ENCODE peak calls at places on chromosomes 16 and 17, in ten cellular contexts. One of them, this sample, is unnamed.

GRCh38 chr16:85991425-85991824 is 92.5 kb downstream of the IRF8 start:
- DNase-seq in AG04450: no peak
- DNase-seq in germinal center: no peak
- DNase-seq in activated T-helper 1 cell treated with anti-CD3 and anti-CD28 coated beads, Interleukin-12 subunit alpha, Interleukin-12 subunit beta, Interleukin-2, Interleukin-4 antibody, amounts not matched to agents 30 ng/mL and 10 ng/mL and 1 ng/mL, durations not matched to agents 14 hours and 24 hours and 36 hours: no peak
- DNase-seq in GDM1: no peak
- DNase-seq in cardiac fibroblast: no peak
- DNase-seq in OCI-LY7: no peak
- DNase-seq in iPS-NIHi11: no peak
- DNase-seq in RPMI8226: no peak
- DNase-seq in head of caudate nucleus: no peak
- DNase-seq in this sample: no peak

GRCh38 chr17:18262111-18262510 is 1.6 kb downstream of the MIEF2 start:
- DNase-seq in iPS-NIHi11: no peak
- DNase-seq in GDM1: no peak
- DNase-seq in AG04450: no peak
- DNase-seq in head of caudate nucleus: no peak
- DNase-seq in cardiac fibroblast: no peak
- DNase-seq in OCI-LY7: no peak
- DNase-seq in RPMI8226: no peak
- DNase-seq in germinal center: no peak
- DNase-seq in activated T-helper 1 cell treated with anti-CD3 and anti-CD28 coated beads, Interleukin-12 subunit alpha, Interleukin-12 subunit beta, Interleukin-2, Interleukin-4 antibody, amounts not matched to agents 30 ng/mL and 10 ng/mL and 1 ng/mL, durations not matched to agents 14 hours and 24 hours and 36 hours: no peak
- DNase-seq in this sample: no peak

GRCh38 chr17:7356072-7356549 is 1.2 kb downstream of the TMEM95 start:
- DNase-seq in GDM1: peak; percentile 74
- DNase-seq in iPS-NIHi11: peak; percentile 88
- DNase-seq in RPMI8226: peak; percentile 82
- DNase-seq in cardiac fibroblast: peak; percentile 73
- DNase-seq in germinal center: peak; percentile 86
- DNase-seq in head of caudate nucleus: peak; percentile 73
- DNase-seq in OCI-LY7: peak; percentile 90
- DNase-seq in AG04450: no peak
- DNase-seq in activated T-helper 1 cell treated with anti-CD3 and anti-CD28 coated beads, Interleukin-12 subunit alpha, Interleukin-12 subunit beta, Interleukin-2, Interleukin-4 antibody, amounts not matched to agents 30 ng/mL and 10 ng/mL and 1 ng/mL, durations not matched to agents 14 hours and 24 hours and 36 hours: peak; percentile 82
- DNase-seq in this sample: peak; percentile 86

GRCh38 chr17:50290074-50290702 is 15.9 kb downstream of the TMEM92 start:
- DNase-seq in AG04450: peak; percentile 96
- DNase-seq in head of caudate nucleus: no peak
- DNase-seq in OCI-LY7: no peak
- DNase-seq in activated T-helper 1 cell treated with anti-CD3 and anti-CD28 coated beads, Interleukin-12 subunit alpha, Interleukin-12 subunit beta, Interleukin-2, Interleukin-4 antibody, amounts not matched to agents 30 ng/mL and 10 ng/mL and 1 ng/mL, durations not matched to agents 14 hours and 24 hours and 36 hours: peak; percentile 15
- DNase-seq in GDM1: peak; percentile 64
- DNase-seq in iPS-NIHi11: no peak
- DNase-seq in germinal center: no peak
- DNase-seq in RPMI8226: peak; percentile 46
- DNase-seq in cardiac fibroblast: peak; percentile 99
- DNase-seq in this sample: peak; percentile 18

GRCh38 chr16:5010576-5011329 is 23.0 kb downstream of the NAGPA start:
- DNase-seq in AG04450: no peak
- DNase-seq in activated T-helper 1 cell treated with anti-CD3 and anti-CD28 coated beads, Interleukin-12 subunit alpha, Interleukin-12 subunit beta, Interleukin-2, Interleukin-4 antibody, amounts not matched to agents 30 ng/mL and 10 ng/mL and 1 ng/mL, durations not matched to agents 14 hours and 24 hours and 36 hours: no peak
- DNase-seq in iPS-NIHi11: peak; percentile 62
- DNase-seq in RPMI8226: peak; percentile 62
- DNase-seq in cardiac fibroblast: no peak
- DNase-seq in germinal center: no peak
- DNase-seq in head of caudate nucleus: no peak
- DNase-seq in GDM1: no peak
- DNase-seq in OCI-LY7: no peak
- DNase-seq in this sample: no peak

GRCh38 chr17:42422958-42423712 is at the start of gene CAVIN1:
- DNase-seq in cardiac fibroblast: peak; percentile 98
- DNase-seq in activated T-helper 1 cell treated with anti-CD3 and anti-CD28 coated beads, Interleukin-12 subunit alpha, Interleukin-12 subunit beta, Interleukin-2, Interleukin-4 antibody, amounts not matched to agents 30 ng/mL and 10 ng/mL and 1 ng/mL, durations not matched to agents 14 hours and 24 hours and 36 hours: no peak
- DNase-seq in iPS-NIHi11: peak; percentile 98
- DNase-seq in germinal center: peak; percentile 51
- DNase-seq in GDM1: peak; percentile 40
- DNase-seq in head of caudate nucleus: peak; percentile 91
- DNase-seq in OCI-LY7: no peak
- DNase-seq in AG04450: peak; percentile 97
- DNase-seq in RPMI8226: no peak
- DNase-seq in this sample: peak; percentile 75

GRCh38 chr17:55668581-55668980 is 54.1 kb downstream of the TMEM100 start:
- DNase-seq in activated T-helper 1 cell treated with anti-CD3 and anti-CD28 coated beads, Interleukin-12 subunit alpha, Interleukin-12 subunit beta, Interleukin-2, Interleukin-4 antibody, amounts not matched to agents 30 ng/mL and 10 ng/mL and 1 ng/mL, durations not matched to agents 14 hours and 24 hours and 36 hours: no peak
- DNase-seq in GDM1: no peak
- DNase-seq in germinal center: no peak
- DNase-seq in head of caudate nucleus: no peak
- DNase-seq in iPS-NIHi11: no peak
- DNase-seq in AG04450: no peak
- DNase-seq in RPMI8226: no peak
- DNase-seq in cardiac fibroblast: no peak
- DNase-seq in OCI-LY7: no peak
- DNase-seq in this sample: no peak

GRCh38 chr17:45131616-45132301 is 556 bp downstream of the PLCD3 start:
- DNase-seq in AG04450: no peak
- DNase-seq in iPS-NIHi11: peak; percentile 86
- DNase-seq in OCI-LY7: peak; percentile 63
- DNase-seq in GDM1: no peak
- DNase-seq in head of caudate nucleus: no peak
- DNase-seq in germinal center: peak; percentile 49
- DNase-seq in cardiac fibroblast: peak; percentile 31
- DNase-seq in activated T-helper 1 cell treated with anti-CD3 and anti-CD28 coated beads, Interleukin-12 subunit alpha, Interleukin-12 subunit beta, Interleukin-2, Interleukin-4 antibody, amounts not matched to agents 30 ng/mL and 10 ng/mL and 1 ng/mL, durations not matched to agents 14 hours and 24 hours and 36 hours: peak; percentile 34
- DNase-seq in RPMI8226: peak; percentile 54
- DNase-seq in this sample: peak; percentile 73

GRCh38 chr17:62737513-62737912 is 70.6 kb downstream of the MARCHF10 start:
- DNase-seq in iPS-NIHi11: no peak
- DNase-seq in GDM1: no peak
- DNase-seq in AG04450: no peak
- DNase-seq in cardiac fibroblast: no peak
- DNase-seq in RPMI8226: no peak
- DNase-seq in head of caudate nucleus: no peak
- DNase-seq in OCI-LY7: no peak
- DNase-seq in activated T-helper 1 cell treated with anti-CD3 and anti-CD28 coated beads, Interleukin-12 subunit alpha, Interleukin-12 subunit beta, Interleukin-2, Interleukin-4 antibody, amounts not matched to agents 30 ng/mL and 10 ng/mL and 1 ng/mL, durations not matched to agents 14 hours and 24 hours and 36 hours: no peak
- DNase-seq in germinal center: no peak
- DNase-seq in this sample: no peak

GRCh38 chr17:65154770-65155589 is 17.8 kb downstream of the RGS9 start:
- DNase-seq in germinal center: peak; percentile 41
- DNase-seq in activated T-helper 1 cell treated with anti-CD3 and anti-CD28 coated beads, Interleukin-12 subunit alpha, Interleukin-12 subunit beta, Interleukin-2, Interleukin-4 antibody, amounts not matched to agents 30 ng/mL and 10 ng/mL and 1 ng/mL, durations not matched to agents 14 hours and 24 hours and 36 hours: no peak
- DNase-seq in cardiac fibroblast: peak; percentile 72
- DNase-seq in GDM1: peak; percentile 83
- DNase-seq in head of caudate nucleus: no peak
- DNase-seq in AG04450: peak; percentile 29
- DNase-seq in iPS-NIHi11: no peak
- DNase-seq in RPMI8226: peak; percentile 22
- DNase-seq in OCI-LY7: peak; percentile 84
- DNase-seq in this sample: peak; percentile 76

GRCh38 chr17:7967751-7968150 is 34.7 kb upstream of the GUCY2D start:
- DNase-seq in head of caudate nucleus: no peak
- DNase-seq in activated T-helper 1 cell treated with anti-CD3 and anti-CD28 coated beads, Interleukin-12 subunit alpha, Interleukin-12 subunit beta, Interleukin-2, Interleukin-4 antibody, amounts not matched to agents 30 ng/mL and 10 ng/mL and 1 ng/mL, durations not matched to agents 14 hours and 24 hours and 36 hours: no peak
- DNase-seq in OCI-LY7: no peak
- DNase-seq in GDM1: no peak
- DNase-seq in cardiac fibroblast: no peak
- DNase-seq in germinal center: no peak
- DNase-seq in AG04450: no peak
- DNase-seq in RPMI8226: no peak
- DNase-seq in iPS-NIHi11: no peak
- DNase-seq in this sample: no peak

GRCh38 chr17:75998327-75998795 is 2.3 kb upstream of the CDK3 start:
- DNase-seq in RPMI8226: no peak
- DNase-seq in AG04450: no peak
- DNase-seq in iPS-NIHi11: peak; percentile 4
- DNase-seq in cardiac fibroblast: no peak
- DNase-seq in GDM1: no peak
- DNase-seq in activated T-helper 1 cell treated with anti-CD3 and anti-CD28 coated beads, Interleukin-12 subunit alpha, Interleukin-12 subunit beta, Interleukin-2, Interleukin-4 antibody, amounts not matched to agents 30 ng/mL and 10 ng/mL and 1 ng/mL, durations not matched to agents 14 hours and 24 hours and 36 hours: no peak
- DNase-seq in OCI-LY7: no peak
- DNase-seq in germinal center: no peak
- DNase-seq in head of caudate nucleus: no peak
- DNase-seq in this sample: peak; percentile 14

GRCh38 chr16:53504665-53505064 is 1.7 kb upstream of the AKTIP start:
- DNase-seq in activated T-helper 1 cell treated with anti-CD3 and anti-CD28 coated beads, Interleukin-12 subunit alpha, Interleukin-12 subunit beta, Interleukin-2, Interleukin-4 antibody, amounts not matched to agents 30 ng/mL and 10 ng/mL and 1 ng/mL, durations not matched to agents 14 hours and 24 hours and 36 hours: no peak
- DNase-seq in RPMI8226: no peak
- DNase-seq in OCI-LY7: no peak
- DNase-seq in cardiac fibroblast: peak; percentile 95
- DNase-seq in iPS-NIHi11: no peak
- DNase-seq in AG04450: no peak
- DNase-seq in GDM1: no peak
- DNase-seq in head of caudate nucleus: no peak
- DNase-seq in germinal center: no peak
- DNase-seq in this sample: no peak

GRCh38 chr16:86203557-86204275 is 304.8 kb downstream of the IRF8 start:
- DNase-seq in AG04450: no peak
- DNase-seq in RPMI8226: no peak
- DNase-seq in germinal center: no peak
- DNase-seq in OCI-LY7: no peak
- DNase-seq in cardiac fibroblast: no peak
- DNase-seq in head of caudate nucleus: no peak
- DNase-seq in GDM1: no peak
- DNase-seq in activated T-helper 1 cell treated with anti-CD3 and anti-CD28 coated beads, Interleukin-12 subunit alpha, Interleukin-12 subunit beta, Interleukin-2, Interleukin-4 antibody, amounts not matched to agents 30 ng/mL and 10 ng/mL and 1 ng/mL, durations not matched to agents 14 hours and 24 hours and 36 hours: no peak
- DNase-seq in iPS-NIHi11: no peak
- DNase-seq in this sample: no peak

GRCh38 chr16:57479422-57480126 is 6.7 kb downstream of the DOK4 start:
- DNase-seq in iPS-NIHi11: peak; percentile 84
- DNase-seq in activated T-helper 1 cell treated with anti-CD3 and anti-CD28 coated beads, Interleukin-12 subunit alpha, Interleukin-12 subunit beta, Interleukin-2, Interleukin-4 antibody, amounts not matched to agents 30 ng/mL and 10 ng/mL and 1 ng/mL, durations not matched to agents 14 hours and 24 hours and 36 hours: no peak
- DNase-seq in head of caudate nucleus: no peak
- DNase-seq in OCI-LY7: no peak
- DNase-seq in cardiac fibroblast: peak; percentile 65
- DNase-seq in RPMI8226: no peak
- DNase-seq in GDM1: no peak
- DNase-seq in germinal center: no peak
- DNase-seq in AG04450: no peak
- DNase-seq in this sample: no peak

GRCh38 chr16:15440852-15441251 is 6.5 kb downstream of the BMERB1 start:
- DNase-seq in RPMI8226: no peak
- DNase-seq in activated T-helper 1 cell treated with anti-CD3 and anti-CD28 coated beads, Interleukin-12 subunit alpha, Interleukin-12 subunit beta, Interleukin-2, Interleukin-4 antibody, amounts not matched to agents 30 ng/mL and 10 ng/mL and 1 ng/mL, durations not matched to agents 14 hours and 24 hours and 36 hours: no peak
- DNase-seq in germinal center: no peak
- DNase-seq in head of caudate nucleus: no peak
- DNase-seq in GDM1: no peak
- DNase-seq in iPS-NIHi11: no peak
- DNase-seq in cardiac fibroblast: peak; percentile 92
- DNase-seq in OCI-LY7: no peak
- DNase-seq in AG04450: no peak
- DNase-seq in this sample: no peak

GRCh38 chr17:2853722-2854580 is 57.7 kb downstream of the RAP1GAP2 start:
- DNase-seq in germinal center: no peak
- DNase-seq in OCI-LY7: peak; percentile 62
- DNase-seq in RPMI8226: peak; percentile 35
- DNase-seq in cardiac fibroblast: peak; percentile 22
- DNase-seq in head of caudate nucleus: no peak
- DNase-seq in AG04450: no peak
- DNase-seq in activated T-helper 1 cell treated with anti-CD3 and anti-CD28 coated beads, Interleukin-12 subunit alpha, Interleukin-12 subunit beta, Interleukin-2, Interleukin-4 antibody, amounts not matched to agents 30 ng/mL and 10 ng/mL and 1 ng/mL, durations not matched to agents 14 hours and 24 hours and 36 hours: peak; percentile 14
- DNase-seq in iPS-NIHi11: peak; percentile 40
- DNase-seq in GDM1: no peak
- DNase-seq in this sample: no peak

GRCh38 chr17:21539146-21539545 is 153.2 kb upstream of the KCNJ18 start:
- DNase-seq in iPS-NIHi11: no peak
- DNase-seq in activated T-helper 1 cell treated with anti-CD3 and anti-CD28 coated beads, Interleukin-12 subunit alpha, Interleukin-12 subunit beta, Interleukin-2, Interleukin-4 antibody, amounts not matched to agents 30 ng/mL and 10 ng/mL and 1 ng/mL, durations not matched to agents 14 hours and 24 hours and 36 hours: no peak
- DNase-seq in cardiac fibroblast: peak; percentile 67
- DNase-seq in germinal center: no peak
- DNase-seq in head of caudate nucleus: no peak
- DNase-seq in AG04450: no peak
- DNase-seq in GDM1: no peak
- DNase-seq in RPMI8226: no peak
- DNase-seq in OCI-LY7: no peak
- DNase-seq in this sample: no peak

GRCh38 chr16:72987480-72987901 is 60.4 kb downstream of the ZFHX3 start:
- DNase-seq in cardiac fibroblast: no peak
- DNase-seq in GDM1: no peak
- DNase-seq in head of caudate nucleus: no peak
- DNase-seq in OCI-LY7: no peak
- DNase-seq in AG04450: no peak
- DNase-seq in iPS-NIHi11: no peak
- DNase-seq in RPMI8226: no peak
- DNase-seq in activated T-helper 1 cell treated with anti-CD3 and anti-CD28 coated beads, Interleukin-12 subunit alpha, Interleukin-12 subunit beta, Interleukin-2, Interleukin-4 antibody, amounts not matched to agents 30 ng/mL and 10 ng/mL and 1 ng/mL, durations not matched to agents 14 hours and 24 hours and 36 hours: no peak
- DNase-seq in germinal center: no peak
- DNase-seq in this sample: no peak

GRCh38 chr17:60445144-60445543 is 22.9 kb downstream of the CHCT1 start:
- DNase-seq in head of caudate nucleus: no peak
- DNase-seq in GDM1: no peak
- DNase-seq in AG04450: no peak
- DNase-seq in iPS-NIHi11: no peak
- DNase-seq in cardiac fibroblast: no peak
- DNase-seq in RPMI8226: no peak
- DNase-seq in OCI-LY7: no peak
- DNase-seq in germinal center: no peak
- DNase-seq in activated T-helper 1 cell treated with anti-CD3 and anti-CD28 coated beads, Interleukin-12 subunit alpha, Interleukin-12 subunit beta, Interleukin-2, Interleukin-4 antibody, amounts not matched to agents 30 ng/mL and 10 ng/mL and 1 ng/mL, durations not matched to agents 14 hours and 24 hours and 36 hours: no peak
- DNase-seq in this sample: no peak

GRCh38 chr17:74303300-74303699 is 22.7 kb upstream of the KIF19 start:
- DNase-seq in OCI-LY7: no peak
- DNase-seq in activated T-helper 1 cell treated with anti-CD3 and anti-CD28 coated beads, Interleukin-12 subunit alpha, Interleukin-12 subunit beta, Interleukin-2, Interleukin-4 antibody, amounts not matched to agents 30 ng/mL and 10 ng/mL and 1 ng/mL, durations not matched to agents 14 hours and 24 hours and 36 hours: no peak
- DNase-seq in iPS-NIHi11: no peak
- DNase-seq in head of caudate nucleus: no peak
- DNase-seq in GDM1: no peak
- DNase-seq in AG04450: no peak
- DNase-seq in cardiac fibroblast: no peak
- DNase-seq in germinal center: no peak
- DNase-seq in RPMI8226: no peak
- DNase-seq in this sample: no peak

GRCh38 chr16:457732-458400 is 32.4 kb downstream of the RAB11FIP3 start:
- DNase-seq in activated T-helper 1 cell treated with anti-CD3 and anti-CD28 coated beads, Interleukin-12 subunit alpha, Interleukin-12 subunit beta, Interleukin-2, Interleukin-4 antibody, amounts not matched to agents 30 ng/mL and 10 ng/mL and 1 ng/mL, durations not matched to agents 14 hours and 24 hours and 36 hours: no peak
- DNase-seq in iPS-NIHi11: no peak
- DNase-seq in GDM1: no peak
- DNase-seq in RPMI8226: peak; percentile 7
- DNase-seq in head of caudate nucleus: peak; percentile 66
- DNase-seq in germinal center: no peak
- DNase-seq in AG04450: no peak
- DNase-seq in cardiac fibroblast: peak; percentile 18
- DNase-seq in OCI-LY7: no peak
- DNase-seq in this sample: no peak

GRCh38 chr16:67470314-67470713 is 10.6 kb downstream of the ATP6V0D1 start:
- DNase-seq in head of caudate nucleus: peak; percentile 93
- DNase-seq in activated T-helper 1 cell treated with anti-CD3 and anti-CD28 coated beads, Interleukin-12 subunit alpha, Interleukin-12 subunit beta, Interleukin-2, Interleukin-4 antibody, amounts not matched to agents 30 ng/mL and 10 ng/mL and 1 ng/mL, durations not matched to agents 14 hours and 24 hours and 36 hours: no peak
- DNase-seq in AG04450: no peak
- DNase-seq in GDM1: no peak
- DNase-seq in cardiac fibroblast: no peak
- DNase-seq in OCI-LY7: no peak
- DNase-seq in iPS-NIHi11: no peak
- DNase-seq in RPMI8226: no peak
- DNase-seq in germinal center: no peak
- DNase-seq in this sample: no peak

GRCh38 chr16:58027341-58028167 is 2.0 kb downstream of the MMP15 start:
- DNase-seq in AG04450: no peak
- DNase-seq in head of caudate nucleus: no peak
- DNase-seq in germinal center: no peak
- DNase-seq in GDM1: no peak
- DNase-seq in OCI-LY7: no peak
- DNase-seq in iPS-NIHi11: peak; percentile 89
- DNase-seq in RPMI8226: no peak
- DNase-seq in activated T-helper 1 cell treated with anti-CD3 and anti-CD28 coated beads, Interleukin-12 subunit alpha, Interleukin-12 subunit beta, Interleukin-2, Interleukin-4 antibody, amounts not matched to agents 30 ng/mL and 10 ng/mL and 1 ng/mL, durations not matched to agents 14 hours and 24 hours and 36 hours: no peak
- DNase-seq in cardiac fibroblast: peak; percentile 22
- DNase-seq in this sample: no peak

GRCh38 chr16:51002889-51003490 is 148.1 kb downstream of the SALL1 start:
- DNase-seq in OCI-LY7: no peak
- DNase-seq in head of caudate nucleus: no peak
- DNase-seq in iPS-NIHi11: no peak
- DNase-seq in cardiac fibroblast: no peak
- DNase-seq in activated T-helper 1 cell treated with anti-CD3 and anti-CD28 coated beads, Interleukin-12 subunit alpha, Interleukin-12 subunit beta, Interleukin-2, Interleukin-4 antibody, amounts not matched to agents 30 ng/mL and 10 ng/mL and 1 ng/mL, durations not matched to agents 14 hours and 24 hours and 36 hours: no peak
- DNase-seq in germinal center: no peak
- DNase-seq in GDM1: no peak
- DNase-seq in RPMI8226: no peak
- DNase-seq in AG04450: no peak
- DNase-seq in this sample: no peak

GRCh38 chr16:80556481-80556880 is 15.7 kb downstream of the DYNLRB2 start:
- DNase-seq in RPMI8226: no peak
- DNase-seq in cardiac fibroblast: no peak
- DNase-seq in AG04450: no peak
- DNase-seq in OCI-LY7: no peak
- DNase-seq in head of caudate nucleus: no peak
- DNase-seq in GDM1: no peak
- DNase-seq in iPS-NIHi11: no peak
- DNase-seq in activated T-helper 1 cell treated with anti-CD3 and anti-CD28 coated beads, Interleukin-12 subunit alpha, Interleukin-12 subunit beta, Interleukin-2, Interleukin-4 antibody, amounts not matched to agents 30 ng/mL and 10 ng/mL and 1 ng/mL, durations not matched to agents 14 hours and 24 hours and 36 hours: no peak
- DNase-seq in germinal center: no peak
- DNase-seq in this sample: no peak

GRCh38 chr17:64388961-64389565 is 1.6 kb downstream of the PECAM1 start:
- DNase-seq in head of caudate nucleus: no peak
- DNase-seq in OCI-LY7: no peak
- DNase-seq in GDM1: no peak
- DNase-seq in iPS-NIHi11: no peak
- DNase-seq in cardiac fibroblast: no peak
- DNase-seq in activated T-helper 1 cell treated with anti-CD3 and anti-CD28 coated beads, Interleukin-12 subunit alpha, Interleukin-12 subunit beta, Interleukin-2, Interleukin-4 antibody, amounts not matched to agents 30 ng/mL and 10 ng/mL and 1 ng/mL, durations not matched to agents 14 hours and 24 hours and 36 hours: no peak
- DNase-seq in RPMI8226: no peak
- DNase-seq in germinal center: no peak
- DNase-seq in AG04450: no peak
- DNase-seq in this sample: no peak

GRCh38 chr17:66562119-66562518 is 259.7 kb downstream of the PRKCA start:
- DNase-seq in iPS-NIHi11: no peak
- DNase-seq in RPMI8226: no peak
- DNase-seq in head of caudate nucleus: no peak
- DNase-seq in GDM1: no peak
- DNase-seq in cardiac fibroblast: no peak
- DNase-seq in germinal center: no peak
- DNase-seq in activated T-helper 1 cell treated with anti-CD3 and anti-CD28 coated beads, Interleukin-12 subunit alpha, Interleukin-12 subunit beta, Interleukin-2, Interleukin-4 antibody, amounts not matched to agents 30 ng/mL and 10 ng/mL and 1 ng/mL, durations not matched to agents 14 hours and 24 hours and 36 hours: no peak
- DNase-seq in AG04450: no peak
- DNase-seq in OCI-LY7: no peak
- DNase-seq in this sample: no peak